ENCODE peak calls at places on chromosomes 3 and 15, in five cellular contexts. M is aorta, R is DND-41, W is body of pancreas, A is lung. X is an unnamed sample.

GRCh38 chr3:194617058-194617671 is 16.1 kb downstream of the TMEM44 start:
- DNase-seq in M (no peak), R (no peak), W (no peak), A (no peak), X (peak; percentile 58)

GRCh38 chr15:49023354-49023753 is 22.9 kb downstream of the SECISBP2L start:
- DNase-seq in M (no peak), R (no peak), W (no peak), A (no peak), X (no peak)

GRCh38 chr3:58082047-58082446 is 73.8 kb downstream of the FLNB start:
- DNase-seq in M (no peak), R (peak; percentile 85), W (no peak), A (no peak), X (no peak)

GRCh38 chr3:155281892-155282291 is 11.6 kb downstream of the STRIT1 start:
- DNase-seq in M (no peak), R (no peak), W (no peak), A (no peak), X (no peak)

GRCh38 chr3:149603126-149604074 is 54.4 kb downstream of the WWTR1 start:
- DNase-seq in M (no peak), R (no peak), W (no peak), A (no peak), X (no peak)

GRCh38 chr3:48558446-48559134 is 2.0 kb upstream of the PFKFB4 start:
- DNase-seq in M (no peak), R (no peak), W (peak; percentile 72), A (peak; percentile 64), X (no peak)

GRCh38 chr3:186815490-186815889 is 9.2 kb upstream of the RFC4 start:
- DNase-seq in M (no peak), R (no peak), W (no peak), A (no peak), X (no peak)

GRCh38 chr3:9404680-9405079 is 7.3 kb downstream of the SETD5 start:
- DNase-seq in M (no peak), R (no peak), W (no peak), A (no peak), X (no peak)

GRCh38 chr3:111143-112069 is 85.2 kb upstream of the CHL1 start:
- DNase-seq in M (no peak), R (no peak), W (no peak), A (no peak), X (no peak)

GRCh38 chr3:86774082-86774691 is 216.8 kb downstream of the VGLL3 start:
- DNase-seq in M (no peak), R (no peak), W (no peak), A (no peak), X (no peak)

GRCh38 chr15:99100245-99101173 is 4.4 kb upstream of the SYNM start:
- DNase-seq in M (peak; percentile 96), R (peak; percentile 58), W (peak; percentile 78), A (peak; percentile 70), X (peak; percentile 84)

GRCh38 chr15:101203029-101203428 is 48.8 kb downstream of the CHSY1 start:
- DNase-seq in M (no peak), R (no peak), W (no peak), A (no peak), X (no peak)

GRCh38 chr3:69409831-69410230 is 23.9 kb upstream of the FRMD4B start:
- DNase-seq in M (no peak), R (no peak), W (no peak), A (no peak), X (no peak)

GRCh38 chr3:69407908-69408307 is 22.0 kb upstream of the FRMD4B start:
- DNase-seq in M (no peak), R (no peak), W (no peak), A (no peak), X (no peak)

GRCh38 chr3:69408989-69409388 is 23.1 kb upstream of the FRMD4B start:
- DNase-seq in M (no peak), R (no peak), W (peak; percentile 27), A (no peak), X (no peak)

GRCh38 chr3:69410301-69410700 is 24.4 kb upstream of the FRMD4B start:
- DNase-seq in M (peak; percentile 79), R (peak; percentile 87), W (peak; percentile 76), A (peak; percentile 86), X (no peak)

DNA sequence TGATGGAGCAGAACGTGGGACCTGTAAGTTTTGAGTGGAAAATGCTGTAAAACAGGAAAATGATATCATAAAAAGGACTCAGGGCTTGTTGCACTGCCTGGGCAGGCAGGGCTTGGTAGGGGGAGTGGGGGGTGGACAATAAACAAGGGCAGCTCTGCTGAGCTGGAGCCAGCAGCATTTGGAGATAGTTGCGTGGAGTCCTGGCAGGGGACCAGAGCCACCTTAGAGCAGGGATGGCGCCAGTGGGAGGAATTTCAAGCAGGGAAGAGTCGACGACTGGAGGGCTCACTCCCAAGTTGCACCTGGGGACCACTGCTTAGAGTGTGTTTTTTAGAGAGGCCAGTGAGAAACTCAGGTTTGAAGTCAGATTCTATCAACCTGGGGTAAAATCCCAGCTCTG is 22.7 kb upstream of the FRMD4B start:
- DNase-seq in M (no peak), R (no peak), W (no peak), A (no peak), X (no peak)
- H3K27ac ChIP-seq in M (no peak overlapping the region), R (no peak overlapping the region), W (no peak overlapping the region), A (no peak overlapping the region), X (no peak overlapping the region)

GRCh38 chr3:71102111-71103039 is 481.2 kb downstream of the FOXP1 start:
- DNase-seq in M (no peak), R (no peak), W (no peak), A (no peak), X (no peak)

GRCh38 chr3:71104586-71104985 is 478.9 kb downstream of the FOXP1 start:
- DNase-seq in M (no peak), R (no peak), W (no peak), A (no peak), X (no peak)

GRCh38 chr3:71103430-71103881 is 480.1 kb downstream of the FOXP1 start:
- DNase-seq in M (peak; percentile 85), R (no peak), W (peak; percentile 43), A (peak; percentile 53), X (no peak)

GRCh38 chr3:71101581-71101980 is 481.9 kb downstream of the FOXP1 start:
- DNase-seq in M (no peak), R (no peak), W (no peak), A (no peak), X (no peak)

DNA sequence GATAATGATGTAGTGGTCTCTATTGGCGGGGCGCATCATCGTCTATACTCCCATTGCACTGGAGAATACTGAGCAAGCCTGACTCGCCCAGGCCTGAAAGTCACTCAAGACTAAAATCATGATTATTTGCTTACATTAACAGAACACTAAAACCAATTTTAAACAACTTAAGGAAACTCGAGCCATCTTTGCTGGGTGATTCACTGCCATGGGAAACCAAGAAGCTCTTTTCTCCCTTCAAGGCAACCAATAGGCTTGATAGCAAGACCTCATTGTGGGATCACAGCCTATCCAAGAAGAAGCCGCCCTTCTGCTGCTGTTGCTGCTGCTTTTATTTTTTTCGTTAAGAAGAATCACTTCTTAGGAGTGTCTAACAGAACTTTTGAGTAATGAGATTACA is 479.4 kb downstream of the FOXP1 start:
- DNase-seq in M (no peak), R (no peak), W (no peak), A (no peak), X (no peak)
- H3K27ac ChIP-seq in M (peak overlapping the region; percentile 70), R (no peak overlapping the region), W (no peak overlapping the region), A (no peak overlapping the region), X (peak overlapping the region; percentile 19)

GRCh38 chr3:39216176-39216790 is 23.9 kb upstream of the XIRP1 start:
- DNase-seq in M (no peak), R (no peak), W (peak; percentile 5), A (no peak), X (no peak)
- H3K27ac ChIP-seq in M (no peak overlapping the region), R (no peak overlapping the region), W (no peak overlapping the region), A (no peak overlapping the region), X (no peak overlapping the region)

GRCh38 chr15:90003736-90004135 is 2.6 kb downstream of the ZNF710 start:
- DNase-seq in M (no peak), R (no peak), W (no peak), A (no peak), X (no peak)
- H3K27ac ChIP-seq in M (no peak overlapping the region), R (no peak overlapping the region), W (peak overlapping the region; percentile 95), A (peak overlapping the region; percentile 97), X (peak overlapping the region; percentile 41)

X was measured in coronary artery.